ENCODE peak calls at places on chromosomes 13 and 19, in five cellular contexts. One of them, this sample, is unnamed.

GRCh38 chr19:20315543-20315942 is 148.5 kb downstream of the ZNF486 start:
- DNase-seq in glutamatergic neuron: no peak
- DNase-seq in naive thymus-derived CD8-positive, alpha-beta T cell: no peak
- DNase-seq in tibial artery: no peak
- DNase-seq in mucosa of gallbladder: no peak
- DNase-seq in this sample: no peak

GRCh38 chr19:18401580-18402112 is 4.2 kb upstream of the LRRC25 start:
- DNase-seq in glutamatergic neuron: no peak
- DNase-seq in naive thymus-derived CD8-positive, alpha-beta T cell: no peak
- DNase-seq in tibial artery: peak
- DNase-seq in mucosa of gallbladder: peak
- DNase-seq in this sample: no peak

GRCh38 chr19:31718898-31719297 is 369.7 kb upstream of the TSHZ3 start:
- DNase-seq in glutamatergic neuron: no peak
- DNase-seq in naive thymus-derived CD8-positive, alpha-beta T cell: no peak
- DNase-seq in tibial artery: no peak
- DNase-seq in mucosa of gallbladder: no peak
- DNase-seq in this sample: no peak

GRCh38 chr19:49652723-49653465 is 10.9 kb downstream of the SCAF1 start:
- DNase-seq in glutamatergic neuron: no peak
- DNase-seq in naive thymus-derived CD8-positive, alpha-beta T cell: no peak
- DNase-seq in tibial artery: no peak
- DNase-seq in mucosa of gallbladder: no peak
- DNase-seq in this sample: no peak

GRCh38 chr13:77002590-77003190 is 10.8 kb downstream of the CLN5 start:
- DNase-seq in glutamatergic neuron: no peak
- DNase-seq in naive thymus-derived CD8-positive, alpha-beta T cell: no peak
- DNase-seq in tibial artery: no peak
- DNase-seq in mucosa of gallbladder: no peak
- DNase-seq in this sample: no peak

GRCh38 chr13:39954476-39954875 is 299.0 kb downstream of the COG6 start:
- DNase-seq in glutamatergic neuron: no peak
- DNase-seq in naive thymus-derived CD8-positive, alpha-beta T cell: no peak
- DNase-seq in tibial artery: no peak
- DNase-seq in mucosa of gallbladder: no peak
- DNase-seq in this sample: no peak

GRCh38 chr19:31037311-31037710 is 311.9 kb downstream of the TSHZ3 start:
- DNase-seq in glutamatergic neuron: no peak
- DNase-seq in naive thymus-derived CD8-positive, alpha-beta T cell: no peak
- DNase-seq in tibial artery: no peak
- DNase-seq in mucosa of gallbladder: no peak
- DNase-seq in this sample: no peak

GRCh38 chr19:55156202-55157063 is 1.1 kb downstream of the TNNI3 start:
- DNase-seq in glutamatergic neuron: peak
- DNase-seq in naive thymus-derived CD8-positive, alpha-beta T cell: peak
- DNase-seq in tibial artery: no peak
- DNase-seq in mucosa of gallbladder: peak
- DNase-seq in this sample: no peak

GRCh38 chr19:36182612-36183454 is 30.6 kb upstream of the COX7A1 start:
- DNase-seq in glutamatergic neuron: no peak
- DNase-seq in naive thymus-derived CD8-positive, alpha-beta T cell: no peak
- DNase-seq in tibial artery: no peak
- DNase-seq in mucosa of gallbladder: no peak
- DNase-seq in this sample: no peak

This sample was measured in NCI-H524 treated with DMSO at 0.1 percent for 48 hours.